ENCODE peak calls at places on chromosome 18, in six cellular contexts. D is AG08396, J is small intestine, V is HS-5, N is amniotic stem cell, S is hippocampal formation. H is an unnamed sample.

GRCh38 chr18:74529811-74530583 is 4.3 kb upstream of the CNDP1 start:
- DNase-seq in D (no peak), J (no peak), V (no peak), N (no peak), S (no peak), H (no peak)

GRCh38 chr18:8519102-8519501 is 90.1 kb upstream of the RAB12 start:
- DNase-seq in D (no peak), J (no peak), V (no peak), N (no peak), S (no peak), H (no peak)

GRCh38 chr18:12442946-12443345 is 35.2 kb downstream of the PRELID3A start:
- DNase-seq in D (peak; percentile 29), J (no peak), V (peak; percentile 30), N (no peak), S (no peak), H (no peak)

GRCh38 chr18:3389977-3390376 is 60.0 kb upstream of the TGIF1 start:
- DNase-seq in D (no peak), J (no peak), V (no peak), N (no peak), S (no peak), H (no peak)

GRCh38 chr18:12811191-12811950 is 72.7 kb downstream of the PTPN2 start:
- DNase-seq in D (no peak), J (no peak), V (no peak), N (no peak), S (no peak), H (no peak)

GRCh38 chr18:61845212-61845611 is 47.6 kb downstream of the RNF152 start:
- DNase-seq in D (no peak), J (no peak), V (no peak), N (no peak), S (no peak), H (no peak)

GRCh38 chr18:75896865-75897264 is 469.4 kb upstream of the SMIM21 start:
- DNase-seq in D (no peak), J (peak; percentile 2), V (no peak), N (no peak), S (no peak), H (no peak)

GRCh38 chr18:47868744-47869143 is 61.7 kb downstream of the SMAD2 start:
- DNase-seq in D (no peak), J (no peak), V (no peak), N (no peak), S (no peak), H (no peak)

GRCh38 chr18:77088977-77089795 is 43.4 kb downstream of the MBP start:
- DNase-seq in D (no peak), J (no peak), V (no peak), N (no peak), S (no peak), H (no peak)

GRCh38 chr18:13279181-13280065 is 60.9 kb downstream of the LDLRAD4 start:
- DNase-seq in D (no peak), J (no peak), V (no peak), N (no peak), S (no peak), H (no peak)

GRCh38 chr18:75107931-75108276 is 101.0 kb downstream of the PTGR3 start:
- DNase-seq in D (no peak), J (no peak), V (no peak), N (no peak), S (no peak), H (no peak)

GRCh38 chr18:72866901-72867701 is 686 bp downstream of the NETO1 start:
- DNase-seq in D (peak; percentile 45), J (no peak), V (no peak), N (no peak), S (no peak), H (no peak)

GRCh38 chr18:76568726-76569125 is 73.7 kb upstream of the ZNF516 start:
- DNase-seq in D (no peak), J (no peak), V (no peak), N (no peak), S (no peak), H (no peak)

GRCh38 chr18:74623047-74623816 is 25.6 kb downstream of the ZNF407 start:
- DNase-seq in D (no peak), J (peak; percentile 7), V (no peak), N (no peak), S (no peak), H (no peak)

GRCh38 chr18:8517276-8517675 is 92.0 kb upstream of the RAB12 start:
- DNase-seq in D (no peak), J (no peak), V (no peak), N (no peak), S (no peak), H (no peak)

GRCh38 chr18:2036136-2036535 is 535.2 kb downstream of the METTL4 start:
- DNase-seq in D (no peak), J (no peak), V (peak; percentile 38), N (no peak), S (no peak), H (no peak)

GRCh38 chr18:61900504-61901281 is 7.9 kb upstream of the RNF152 start:
- DNase-seq in D (no peak), J (peak; percentile 15), V (no peak), N (no peak), S (no peak), H (no peak)

GRCh38 chr18:48408727-48409590 is at the start of gene ZBTB7C:
- DNase-seq in D (peak; percentile 69), J (peak; percentile 30), V (no peak), N (no peak), S (peak; percentile 25), H (no peak)

GRCh38 chr18:46917808-46918600 is 602 bp downstream of the KATNAL2 start:
- DNase-seq in D (peak; percentile 26), J (peak; percentile 20), V (no peak), N (no peak), S (peak; percentile 46), H (no peak)

GRCh38 chr18:4455113-4455811 is at the start of gene DLGAP1:
- DNase-seq in D (no peak), J (peak; percentile 5), V (no peak), N (no peak), S (peak; percentile 44), H (no peak)

GRCh38 chr18:77181950-77182707 is 49.5 kb upstream of the MBP start:
- DNase-seq in D (no peak), J (no peak), V (no peak), N (no peak), S (no peak), H (no peak)

GRCh38 chr18:59945544-59945943 is 45.7 kb downstream of the PMAIP1 start:
- DNase-seq in D (no peak), J (no peak), V (no peak), N (no peak), S (no peak), H (no peak)

GRCh38 chr18:55910328-55910727 is 322.3 kb upstream of the TCF4 start:
- DNase-seq in D (no peak), J (no peak), V (no peak), N (no peak), S (no peak), H (no peak)

GRCh38 chr18:7164610-7165009 is 47.0 kb upstream of the LAMA1 start:
- DNase-seq in D (no peak), J (no peak), V (no peak), N (no peak), S (no peak), H (no peak)

GRCh38 chr18:58288922-58289797 is 245.1 kb downstream of the NEDD4L start:
- DNase-seq in D (no peak), J (no peak), V (no peak), N (no peak), S (no peak), H (no peak)

GRCh38 chr18:8844721-8845148 is 139.4 kb downstream of the MTCL1 start:
- DNase-seq in D (no peak), J (no peak), V (no peak), N (no peak), S (no peak), H (no peak)

GRCh38 chr18:13622751-13623150 is 103.6 kb downstream of the FAM210A start:
- DNase-seq in D (no peak), J (no peak), V (no peak), N (no peak), S (no peak), H (no peak)